ENCODE peak calls at places on chromosome 16, in five cellular contexts. J is sigmoid colon, A is suprapubic skin, H is stomach, B is tibial nerve. G is an unnamed sample.
A peak's percentile ranks its signal among the peaks of the same experiment; 100 is the strongest.

GRCh38 chr16:78869492-78869891 is 731.0 kb downstream of the MAF start:
- DNase-seq in B (no peak), J (no peak), A (no peak), H (no peak), G (no peak)

GRCh38 chr16:89085755-89086154 is 7.9 kb upstream of the ACSF3 start:
- DNase-seq in J (no peak), H (no peak), B (no peak), A (no peak), G (no peak)

GRCh38 chr16:70267516-70267915 is 15.8 kb upstream of the EXOSC6 start:
- DNase-seq in B (no peak), A (no peak), J (peak; percentile 33), H (peak; percentile 35), G (peak; percentile 33)

GRCh38 chr16:77660311-77660710 is 62.0 kb upstream of the NUDT7 start:
- DNase-seq in B (no peak), H (no peak), J (no peak), A (no peak), G (no peak)

GRCh38 chr16:56847173-56847948 is 17.6 kb upstream of the SLC12A3 start:
- DNase-seq in H (no peak), B (no peak), A (peak; percentile 37), J (no peak), G (no peak)

GRCh38 chr16:72766506-72766905 is 281.4 kb downstream of the ZFHX3 start:
- DNase-seq in A (no peak), J (no peak), H (no peak), B (no peak), G (no peak)

GRCh38 chr16:54281535-54282201 is 4.9 kb downstream of the IRX3 start:
- DNase-seq in J (no peak), A (peak; percentile 64), B (no peak), H (no peak), G (peak; percentile 11)

GRCh38 chr16:11384956-11385586 is 39.8 kb downstream of the RMI2 start:
- DNase-seq in B (no peak), H (no peak), J (peak; percentile 26), A (no peak), G (no peak)

GRCh38 chr16:30354423-30355143 is 525 bp downstream of the CD2BP2 start:
- DNase-seq in H (no peak), J (no peak), A (no peak), B (no peak), G (peak; percentile 38)

GRCh38 chr16:23160082-23160481 is 10.8 kb upstream of the USP31 start:
- DNase-seq in H (no peak), J (no peak), A (no peak), B (no peak), G (no peak)

GRCh38 chr16:66928702-66929388 is 3.5 kb upstream of the RRAD start:
- DNase-seq in B (no peak), J (no peak), H (no peak), A (no peak), G (peak; percentile 49)

GRCh38 chr16:26717826-26718225 is 348.9 kb upstream of the C16orf82 start:
- DNase-seq in B (no peak), A (no peak), H (no peak), J (no peak), G (no peak)

GRCh38 chr16:49620158-49620867 is 235.6 kb downstream of the ZNF423 start:
- DNase-seq in B (peak; percentile 55), J (peak; percentile 89), A (peak; percentile 80), H (peak; percentile 72), G (peak; percentile 31)

GRCh38 chr16:89536886-89537548 is 23.5 kb upstream of the RPL13 start:
- DNase-seq in A (no peak), J (no peak), H (no peak), B (no peak), G (no peak)

GRCh38 chr16:22323173-22323997 is 26.2 kb downstream of the POLR3E start:
- DNase-seq in H (no peak), B (no peak), J (no peak), A (no peak), G (no peak)

GRCh38 chr16:52861614-52862022 is 191.1 kb downstream of the CHD9NB start:
- DNase-seq in B (no peak), A (no peak), H (no peak), J (no peak), G (peak; percentile 22)

GRCh38 chr16:77599793-77600415 is 122.4 kb upstream of the NUDT7 start:
- DNase-seq in A (no peak), H (no peak), B (peak; percentile 46), J (no peak), G (peak; percentile 11)

GRCh38 chr16:79362312-79362970 is 238.1 kb downstream of the MAF start:
- DNase-seq in A (no peak), B (no peak), H (no peak), J (no peak), G (no peak)

GRCh38 chr16:50712568-50712914 is 19.1 kb downstream of the NOD2 start:
- DNase-seq in A (no peak), B (no peak), J (no peak), H (no peak), G (no peak)

GRCh38 chr16:68298907-68299515 is 11.7 kb downstream of the SLC7A6OS start:
- DNase-seq in A (peak; percentile 88), J (peak; percentile 81), B (no peak), H (peak; percentile 38), G (no peak)

GRCh38 chr16:69397821-69398521 is 12.2 kb upstream of the TERF2 start:
- DNase-seq in J (no peak), A (no peak), H (no peak), B (peak; percentile 57), G (no peak)

GRCh38 chr16:12758670-12759558 is 44.8 kb downstream of the CPPED1 start:
- DNase-seq in H (no peak), A (no peak), B (no peak), J (no peak), G (no peak)

GRCh38 chr16:102060-102855 is 24.2 kb downstream of the MPG start:
- DNase-seq in H (no peak), A (peak; percentile 80), B (peak; percentile 48), J (peak; percentile 80), G (no peak)

GRCh38 chr16:28309811-28310311 is 17.5 kb downstream of the SBK1 start:
- DNase-seq in J (no peak), A (no peak), B (no peak), H (no peak), G (peak; percentile 20)

GRCh38 chr16:29821663-29822115 is 1.4 kb downstream of the MVP start:
- DNase-seq in B (no peak), J (no peak), A (no peak), H (peak; percentile 40), G (peak; percentile 73)

DNA sequence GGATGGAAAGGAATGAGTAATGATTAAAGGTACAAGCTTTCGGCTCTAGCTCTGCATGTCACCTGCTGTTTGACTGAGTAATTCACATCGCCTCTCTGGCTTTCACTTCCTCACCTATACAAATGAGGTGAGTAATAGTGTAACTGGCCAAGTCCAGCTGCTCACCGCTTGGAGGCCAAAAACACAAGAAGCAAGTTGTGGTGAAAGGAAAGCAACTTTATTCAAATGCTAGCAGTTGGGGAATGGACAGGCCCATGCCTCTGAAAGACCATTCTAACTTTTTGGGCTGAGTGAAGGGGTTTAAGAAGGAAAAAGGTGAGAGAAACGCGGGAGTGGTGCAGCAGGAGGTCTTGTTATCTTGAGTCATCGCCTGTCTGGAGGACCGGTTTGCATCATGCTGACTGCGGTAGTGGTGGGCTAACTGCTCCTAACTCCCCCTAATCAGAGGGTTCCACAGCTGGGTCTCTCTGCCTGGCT is 45.7 kb upstream of the CSNK2A2 start:
- DNase-seq in H (no peak), J (no peak), B (no peak), A (no peak), G (peak; percentile 26)
- TF ChIP-seq EP300 in H (no peak), J (no peak), B (no peak), A (no peak), G (no peak)

GRCh38 chr16:1106659-1107058 is 10.6 kb upstream of the C1QTNF8 start:
- DNase-seq in H (no peak), J (no peak), B (no peak), A (no peak), G (no peak)
- H3K9me3 ChIP-seq in H (no peaks in the 10 kb centered on the region), J (no peaks in the 10 kb centered on the region), B (no peaks in the 10 kb centered on the region), A (no peaks in the 10 kb centered on the region), G (no peaks in the 10 kb centered on the region)

DNA sequence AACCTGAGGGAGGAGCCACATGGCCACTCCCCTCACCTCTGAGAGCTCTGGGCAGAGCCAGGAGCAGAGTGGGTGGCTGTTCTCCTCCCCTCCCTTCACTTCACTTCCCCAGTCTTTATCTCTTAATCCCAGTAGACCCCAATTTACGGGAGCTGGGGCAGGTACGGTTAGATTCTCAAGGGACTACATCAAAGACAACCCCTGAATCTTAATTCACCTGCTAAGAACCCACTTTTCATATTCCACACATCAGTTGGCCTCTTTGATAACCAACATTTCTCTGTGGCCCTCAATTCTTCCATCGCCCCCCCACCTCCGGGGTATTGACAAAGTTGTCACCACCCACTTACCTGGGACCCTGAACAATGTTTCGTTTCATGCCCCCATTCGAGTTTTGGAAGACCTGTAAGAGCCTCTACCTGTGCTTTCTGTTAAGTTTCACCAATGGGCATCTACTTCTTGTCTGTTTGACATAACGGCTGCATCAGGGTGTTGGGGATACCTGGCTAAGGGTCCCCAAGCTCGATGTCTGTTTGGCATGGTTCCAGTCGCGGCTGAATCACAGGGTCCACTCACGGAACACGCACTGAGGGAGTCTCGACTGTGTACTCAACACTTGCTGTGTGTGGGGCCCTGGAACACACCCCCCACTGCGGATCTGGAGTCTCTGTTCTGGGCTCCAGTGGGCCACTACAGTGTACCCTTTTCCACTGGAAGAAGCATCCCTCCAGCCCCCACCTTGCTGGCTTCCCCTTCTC is 27.8 kb downstream of the SLC38A8 start:
- DNase-seq in B (no peak), J (no peak), H (no peak), A (no peak), G (no peak)
- TF ChIP-seq EP300 in B (no peak), J (no peak), H (no peak), A (no peak), G (no peak)

DNA sequence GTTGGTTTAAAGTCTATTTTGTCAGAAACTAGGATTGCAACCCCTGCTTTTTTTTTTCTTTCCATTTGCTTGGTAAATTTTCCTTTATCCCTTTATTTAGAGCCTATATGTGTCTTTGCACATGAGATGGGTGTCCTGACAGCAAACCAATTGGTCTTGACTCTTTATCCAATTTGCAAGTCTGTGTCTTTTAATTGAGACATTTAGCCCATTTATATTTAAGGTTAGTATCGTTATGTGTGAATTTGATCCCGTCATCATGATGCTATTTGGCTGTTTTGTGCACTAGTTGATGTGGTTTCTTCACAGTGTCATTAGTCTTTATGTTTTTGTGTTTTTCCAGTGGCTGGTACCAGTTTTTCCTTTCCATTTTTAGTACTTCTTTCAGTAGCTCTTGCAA is 127.7 kb upstream of the ZNF267 start:
- DNase-seq in H (no peak), J (no peak), B (no peak), A (no peak), G (no peak)
- H3K9me3 ChIP-seq in H (peaks cover 62% of the 10 kb centered on the region), J (peaks cover 40% of the 10 kb centered on the region), B (peaks cover 86% of the 10 kb centered on the region), A (peaks cover 66% of the 10 kb centered on the region), G (peaks cover 82% of the 10 kb centered on the region)

GRCh38 chr16:2023098-2023925 is 3.4 kb upstream of the NHERF2 start:
- DNase-seq in H (peak; percentile 96), J (peak; percentile 96), A (peak; percentile 96), B (peak; percentile 94), G (peak; percentile 97)
- TF ChIP-seq EP300 in H (no peak), J (no peak), A (no peak), B (peak; percentile 30), G (no peak)

DNA sequence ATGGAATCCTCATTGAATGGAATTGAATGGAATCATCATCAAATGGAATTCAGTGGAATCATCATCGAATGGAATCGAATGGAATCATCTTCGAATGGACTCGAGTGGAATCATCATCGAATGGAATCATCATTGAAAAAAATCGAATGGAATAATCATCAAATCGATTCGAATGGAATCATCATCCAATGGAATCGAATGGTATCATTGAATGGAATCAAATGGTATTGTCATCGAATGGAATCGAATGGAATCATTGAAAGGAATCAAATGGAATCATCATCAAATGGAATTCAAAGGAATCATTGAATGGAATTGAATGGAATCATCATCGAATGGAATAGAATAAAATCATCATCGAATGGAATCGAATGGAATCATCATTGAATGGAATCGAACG is 619.3 kb downstream of the TP53TG3F start:
- DNase-seq in A (no peak), B (no peak), H (no peak), J (no peak), G (no peak)
- H3K9me3 ChIP-seq in A (peaks cover 35% of the 10 kb centered on the region), B (peaks cover 19% of the 10 kb centered on the region), H (peaks cover 10% of the 10 kb centered on the region), J (peaks cover 6% of the 10 kb centered on the region), G (peaks cover 40% of the 10 kb centered on the region)